ENCODE peak calls at places on chromosomes 11 and 22, in seven cellular contexts. K is SK-N-SH, T is H1, E is K562, Y is HepG2, V is HCT116, R is GM12878. I is an unnamed sample.

GRCh38 chr11:122162095-122162494 is 46.1 kb upstream of the BLID start:
- DNase-seq in K (no peak), T (no peak), E (no peak), Y (no peak), V (no peak), R (no peak), I (no peak)

GRCh38 chr11:111733655-111734088 is 32.5 kb downstream of the PPP2R1B start:
- DNase-seq in K (no peak), T (no peak), E (no peak), Y (no peak), V (no peak), R (no peak), I (no peak)

GRCh38 chr22:17890245-17890671 is 116.0 kb upstream of the BID start:
- DNase-seq in K (no peak), T (no peak), E (no peak), Y (no peak), V (no peak), R (no peak), I (no peak)

GRCh38 chr11:66787934-66788758 is 55.1 kb upstream of the RCE1 start:
- DNase-seq in K (no peak), T (no peak), E (no peak), Y (no peak), V (no peak), R (no peak), I (no peak)

GRCh38 chr11:126405374-126405773 is 49.9 kb downstream of the ST3GAL4 start:
- DNase-seq in K (no peak), T (no peak), E (no peak), Y (no peak), V (peak), R (no peak), I (no peak)

GRCh38 chr11:120091701-120092100 is 46.2 kb downstream of the TRIM29 start:
- DNase-seq in K (no peak), T (no peak), E (no peak), Y (no peak), V (no peak), R (no peak), I (no peak)

GRCh38 chr22:17319541-17319940 is 49.7 kb upstream of the CECR2 start:
- DNase-seq in K (no peak), T (no peak), E (peak), Y (no peak), V (no peak), R (no peak), I (no peak)

GRCh38 chr11:29507381-29507780 is 509.4 kb downstream of the KCNA4 start:
- DNase-seq in K (no peak), T (no peak), E (no peak), Y (no peak), V (no peak), R (no peak), I (no peak)

GRCh38 chr22:22692707-22693530 is 48.5 kb downstream of the GGTLC2 start:
- DNase-seq in K (peak), T (peak), E (peak), Y (peak), V (no peak), R (no peak), I (peak)

GRCh38 chr11:112374486-112375140 is 114.0 kb upstream of the PLET1 start:
- DNase-seq in K (no peak), T (no peak), E (no peak), Y (no peak), V (no peak), R (no peak), I (no peak)

GRCh38 chr22:44332946-44333345 is 20.2 kb upstream of the SHISAL1 start:
- DNase-seq in K (no peak), T (no peak), E (no peak), Y (no peak), V (no peak), R (no peak), I (no peak)

GRCh38 chr22:36385491-36386350 is 2.0 kb downstream of the MYH9 start:
- DNase-seq in K (no peak), T (no peak), E (no peak), Y (peak), V (no peak), R (no peak), I (peak)

GRCh38 chr11:65095427-65095826 is 587 bp upstream of the VPS51 start:
- DNase-seq in K (no peak), T (no peak), E (no peak), Y (no peak), V (no peak), R (no peak), I (no peak)
- TF ChIP-seq MAX in K (no peak), T (no peak), E (no peak), Y (no peak), V (no peak), R (no peak), I (no peak)

GRCh38 chr22:19958083-19959042 is 16.7 kb upstream of the TXNRD2 start:
- DNase-seq in K (no peak), T (no peak), E (no peak), Y (no peak), V (no peak), R (no peak), I (no peak)

GRCh38 chr22:19957445-19957844 is 15.8 kb upstream of the TXNRD2 start:
- DNase-seq in K (peak), T (no peak), E (no peak), Y (no peak), V (no peak), R (no peak), I (no peak)

GRCh38 chr22:19951351-19951750 is 9.7 kb upstream of the TXNRD2 start:
- DNase-seq in K (no peak), T (no peak), E (peak), Y (no peak), V (no peak), R (no peak), I (no peak)

GRCh38 chr22:19959043-19959586 is 17.5 kb upstream of the TXNRD2 start:
- DNase-seq in K (peak), T (peak), E (peak), Y (peak), V (peak), R (no peak), I (peak)

DNA sequence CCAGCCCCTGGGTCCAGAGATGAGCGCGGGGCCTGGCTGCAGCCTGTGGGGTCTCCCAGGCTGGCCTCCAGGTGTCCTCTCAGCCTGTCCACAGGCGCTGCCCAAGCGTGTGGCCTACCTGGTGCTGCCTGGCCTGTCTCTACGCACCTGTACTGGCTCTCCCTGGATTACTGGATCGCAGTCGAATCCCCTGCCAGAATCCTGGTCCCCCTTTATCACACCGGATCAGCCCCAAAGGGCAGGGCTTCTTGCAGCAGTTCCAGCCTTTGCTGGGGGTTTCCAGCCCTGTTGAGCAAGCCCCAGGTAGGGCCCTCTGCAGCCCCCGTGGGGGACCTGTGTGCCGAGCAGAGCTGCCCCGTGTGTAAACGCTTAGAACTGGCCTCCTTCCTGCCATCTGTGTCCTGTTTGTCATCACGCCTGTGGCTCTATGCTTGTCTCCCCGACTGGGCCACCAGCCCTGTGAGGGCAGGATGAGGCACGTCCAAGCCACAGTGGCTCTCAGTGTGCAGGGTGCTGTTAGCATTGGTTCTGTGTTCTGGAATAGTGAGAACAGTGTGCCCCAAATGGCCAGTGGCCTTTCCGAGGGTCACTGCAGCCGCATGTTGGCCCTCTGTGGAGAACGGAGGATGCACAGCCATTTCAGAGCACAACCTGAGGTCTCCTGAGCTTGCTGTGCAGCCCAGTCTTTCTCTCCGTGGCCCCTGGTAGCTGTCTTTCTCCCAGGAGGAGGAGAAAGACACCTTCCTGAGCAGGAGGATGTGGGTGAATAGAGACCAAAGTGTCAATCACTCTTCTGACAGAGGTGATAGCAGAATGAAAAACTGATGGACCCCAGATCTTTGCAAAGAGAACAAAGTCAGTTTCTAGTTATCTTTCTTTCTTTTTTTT is 13.9 kb upstream of the TXNRD2 start:
- DNase-seq in K (peak), T (no peak), E (no peak), Y (no peak), V (no peak), R (no peak), I (no peak)
- H3K9ac ChIP-seq in K (no peak), T (no peak), E (no peak), Y (no peak), V (no peak), R (no peak), I (no peak)

DNA sequence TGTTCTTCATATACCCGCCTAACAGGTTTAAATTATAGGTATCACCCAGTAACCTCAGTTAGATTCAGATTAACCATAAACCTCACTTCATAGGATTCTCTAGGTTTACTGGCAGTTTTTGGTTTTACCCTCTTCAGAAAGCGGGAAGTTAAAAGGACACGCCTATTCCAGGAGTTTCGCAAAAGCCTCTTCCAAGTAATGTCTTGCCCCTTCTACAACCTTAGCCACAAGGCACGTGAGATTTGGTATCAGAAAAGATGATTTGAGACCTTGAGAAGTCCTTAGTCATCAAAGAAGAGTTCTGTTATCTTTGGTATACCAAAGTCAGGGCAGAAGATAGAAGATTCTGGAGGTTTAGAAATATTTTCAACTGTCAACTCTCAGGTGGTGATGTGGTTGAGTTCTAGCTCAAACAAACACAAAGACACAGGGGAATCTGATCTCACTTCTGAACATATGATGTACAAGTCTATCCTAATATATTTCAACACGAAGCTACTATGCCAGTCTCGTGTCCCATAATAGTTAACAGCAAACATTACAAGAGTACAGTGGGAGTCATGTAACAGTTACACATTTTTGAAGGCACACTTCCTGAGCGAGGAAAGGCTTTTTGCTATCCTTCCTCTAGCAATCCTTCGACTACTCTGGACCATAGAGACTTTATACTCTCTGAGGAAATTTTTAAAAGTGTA is 103.5 kb downstream of the USP35 start:
- DNase-seq in K (no peak), T (no peak), E (peak), Y (peak), V (no peak), R (no peak), I (no peak)
- TF ChIP-seq MAX in K (no peak), T (no peak), E (no peak), Y (no peak), V (no peak), R (no peak), I (no peak)

DNA sequence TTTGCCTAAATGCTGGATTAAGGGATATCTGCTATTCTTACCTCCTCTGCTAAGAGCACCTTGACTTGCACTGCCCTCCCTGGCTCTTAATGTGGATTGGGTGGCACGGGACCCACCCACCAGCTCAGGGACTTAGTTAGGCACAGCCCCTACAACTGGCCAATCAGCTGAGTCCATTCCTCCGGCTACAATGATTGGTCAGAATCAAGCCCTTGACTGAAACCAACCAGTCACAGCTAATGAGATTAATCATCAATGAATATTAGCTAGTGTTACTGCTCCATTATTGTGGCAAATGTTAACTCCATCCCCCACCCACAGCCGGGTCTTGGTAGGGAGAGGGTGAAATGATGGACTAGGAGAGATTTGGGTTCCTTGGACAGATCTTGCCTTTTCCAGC is 328.0 kb downstream of the MN1 start:
- DNase-seq in K (no peak), T (no peak), E (peak), Y (no peak), V (peak), R (no peak), I (no peak)
- H3K9ac ChIP-seq in K (no peak), T (no peak), E (no peak), Y (no peak), V (no peak), R (no peak), I (no peak)

GRCh38 chr22:39559456-39560105 is 11.0 kb upstream of the CACNA1I start:
- DNase-seq in K (peak), T (peak), E (peak), Y (no peak), V (no peak), R (no peak), I (no peak)

GRCh38 chr22:39560127-39560526 is 10.4 kb upstream of the CACNA1I start:
- DNase-seq in K (no peak), T (no peak), E (no peak), Y (no peak), V (no peak), R (no peak), I (no peak)

GRCh38 chr22:39558254-39558727 is 12.3 kb upstream of the CACNA1I start:
- DNase-seq in K (peak), T (no peak), E (no peak), Y (no peak), V (no peak), R (no peak), I (no peak)

GRCh38 chr22:39558950-39559349 is 11.6 kb upstream of the CACNA1I start:
- DNase-seq in K (no peak), T (no peak), E (no peak), Y (no peak), V (no peak), R (no peak), I (no peak)

DNA sequence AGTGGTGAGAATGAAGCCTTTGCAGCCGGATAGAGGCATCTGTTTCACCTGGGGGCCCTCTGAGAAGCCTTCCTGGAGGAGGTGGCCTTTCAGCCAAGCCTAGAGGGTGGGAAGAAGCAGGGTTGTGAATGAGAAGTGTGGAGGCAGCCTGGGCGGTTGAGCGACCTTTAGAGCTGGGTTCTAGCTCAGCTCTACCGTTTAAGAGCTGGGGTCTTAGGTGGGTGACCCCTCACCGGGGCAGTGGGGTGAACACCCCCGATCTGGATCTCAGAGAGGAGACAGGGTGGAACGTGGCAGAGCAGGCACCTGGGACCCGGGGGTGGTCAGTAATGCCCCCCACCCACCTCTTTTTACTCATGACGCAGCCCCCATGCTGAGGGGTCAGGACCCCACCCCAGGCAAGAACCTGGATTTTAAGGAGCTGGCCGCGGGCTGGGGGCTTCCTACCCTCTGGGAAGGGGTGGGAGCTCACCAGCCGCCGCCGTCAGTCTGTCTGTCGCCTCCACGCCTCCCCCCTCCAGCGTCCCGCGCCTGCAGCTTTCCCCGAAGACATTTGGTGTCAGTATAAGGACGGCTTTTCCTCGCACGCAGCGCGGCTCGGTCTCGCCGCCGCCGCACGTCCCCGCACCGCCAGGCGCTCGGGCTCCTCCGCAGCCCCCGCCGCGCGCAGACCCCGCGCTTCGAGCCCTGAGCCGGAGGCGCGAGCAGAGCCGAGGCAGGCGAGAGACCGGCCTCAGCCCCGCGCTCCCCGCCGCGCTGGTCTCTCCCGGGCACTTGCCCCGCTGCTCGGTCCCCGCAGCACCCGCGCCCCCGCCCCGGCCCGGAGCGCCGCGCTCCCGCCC is 13.4 kb upstream of the CACNA1I start:
- DNase-seq in K (peak), T (no peak), E (peak), Y (no peak), V (no peak), R (no peak), I (no peak)
- TF ChIP-seq MAX in K (no peak), T (no peak), E (no peak), Y (no peak), V (no peak), R (no peak), I (no peak)